ENCODE peak calls at places on chromosomes 4 and X, in seven cellular contexts. B is NB4; P is AML-193; O is NCI-H1092 treated with DMSO at 0.1 percent for 48 hours; U is stimulated activated CD4-positive, alpha-beta T cell treated with anti-CD3 and anti-CD28 coated beads, Interleukin-4, amount 100 ng/mL, for 1 hour; S is cardiac fibroblast; H is ACHN. F is an unnamed sample.
A peak's percentile ranks its signal among the peaks of the same experiment; 100 is the strongest.

GRCh38 chrX:121858867-121859647 is 811.6 kb downstream of the GLUD2 start:
- DNase-seq in H (no peak), U (no peak), O (no peak), B (no peak), P (no peak), S (no peak), F (no peak)

GRCh38 chrX:12080265-12080664 is 58.0 kb upstream of the FRMPD4 start:
- DNase-seq in P (peak; percentile 5), S (peak; percentile 68), B (peak; percentile 29), U (no peak), H (peak; percentile 16), O (peak; percentile 74), F (peak; percentile 9)

GRCh38 chr4:118338518-118338917 is 14.3 kb downstream of the PRSS12 start:
- DNase-seq in O (no peak), H (no peak), B (no peak), U (no peak), S (no peak), P (no peak), F (no peak)

GRCh38 chrX:101287402-101287801 is 3.7 kb downstream of the TAF7L start:
- DNase-seq in H (peak; percentile 29), U (no peak), P (peak; percentile 27), O (peak; percentile 33), B (peak; percentile 44), S (peak; percentile 56), F (peak; percentile 47)

GRCh38 chrX:136711147-136711546 is 63.2 kb downstream of the CD40LG start:
- DNase-seq in S (peak; percentile 64), P (peak; percentile 8), U (no peak), H (peak; percentile 42), O (peak; percentile 17), B (peak; percentile 47), F (peak; percentile 7)

GRCh38 chr4:127203561-127204260 is 429.0 kb upstream of the INTU start:
- DNase-seq in S (no peak), U (no peak), H (no peak), P (no peak), B (no peak), O (no peak), F (no peak)

GRCh38 chrX:53594354-53594753 is 92.2 kb downstream of the HUWE1 start:
- DNase-seq in P (no peak), U (no peak), S (peak; percentile 31), B (no peak), O (no peak), H (no peak), F (no peak)

GRCh38 chr4:1130318-1131186 is 17.2 kb upstream of the RNF212 start:
- DNase-seq in B (peak; percentile 89), S (peak; percentile 88), H (peak; percentile 63), U (peak; percentile 69), P (peak; percentile 72), O (peak; percentile 40), F (peak; percentile 82)

GRCh38 chr4:113534698-113535097 is 226.8 kb downstream of the CAMK2D start:
- DNase-seq in O (no peak), H (no peak), S (peak; percentile 60), B (no peak), P (no peak), U (no peak), F (no peak)

GRCh38 chrX:150229481-150229880 is 133.6 kb upstream of the MAMLD1 start:
- DNase-seq in P (no peak), B (no peak), S (no peak), U (no peak), H (no peak), O (no peak), F (no peak)

GRCh38 chr4:8910100-8910821 is 38.6 kb upstream of the HMX1 start:
- DNase-seq in B (no peak), P (no peak), S (no peak), U (no peak), O (no peak), H (no peak), F (no peak)

GRCh38 chr4:15935504-15936392 is 2.8 kb downstream of the FGFBP1 start:
- DNase-seq in H (no peak), O (no peak), S (peak; percentile 6), B (no peak), P (no peak), U (no peak), F (no peak)

GRCh38 chr4:12439633-12440305 is 1011.1 kb upstream of the HS3ST1 start:
- DNase-seq in S (peak; percentile 35), O (no peak), H (no peak), B (no peak), U (no peak), P (no peak), F (no peak)

GRCh38 chr4:111230265-111230664 is 607.4 kb upstream of the PITX2 start:
- DNase-seq in B (no peak), S (no peak), H (no peak), O (no peak), P (no peak), U (no peak), F (no peak)

F was measured in OCI-LY7.